ENCODE peak calls at places on chromosomes 4 and X, in five cellular contexts. One of them, this sample, is unnamed.

GRCh38 chr4:109125084-109125483 is 177.4 kb downstream of the COL25A1 start:
- DNase-seq in tibial artery: no peak
- DNase-seq in PC-3: no peak
- DNase-seq in MM.1S: peak
- DNase-seq in upper lobe of right lung: no peak
- DNase-seq in this sample: no peak

GRCh38 chr4:3865986-3866812 is 100.0 kb downstream of the ADRA2C start:
- DNase-seq in tibial artery: no peak
- DNase-seq in PC-3: no peak
- DNase-seq in MM.1S: no peak
- DNase-seq in upper lobe of right lung: peak
- DNase-seq in this sample: no peak

GRCh38 chr4:38192516-38192915 is 232.3 kb downstream of the PTTG2 start:
- DNase-seq in tibial artery: no peak
- DNase-seq in PC-3: no peak
- DNase-seq in MM.1S: no peak
- DNase-seq in upper lobe of right lung: no peak
- DNase-seq in this sample: no peak

GRCh38 chrX:70422886-70423336 is at the start of gene GDPD2:
- DNase-seq in tibial artery: no peak
- DNase-seq in PC-3: peak
- DNase-seq in MM.1S: no peak
- DNase-seq in upper lobe of right lung: no peak
- DNase-seq in this sample: no peak

GRCh38 chr4:83855044-83855443 is 319.1 kb downstream of the GPAT3 start:
- DNase-seq in tibial artery: no peak
- DNase-seq in PC-3: peak
- DNase-seq in MM.1S: no peak
- DNase-seq in upper lobe of right lung: no peak
- DNase-seq in this sample: peak

GRCh38 chrX:20487227-20487626 is 220.5 kb upstream of the RPS6KA3 start:
- DNase-seq in tibial artery: no peak
- DNase-seq in PC-3: peak
- DNase-seq in MM.1S: no peak
- DNase-seq in upper lobe of right lung: no peak
- DNase-seq in this sample: peak

GRCh38 chr4:7195546-7196282 is 3.4 kb downstream of the SORCS2 start:
- DNase-seq in tibial artery: peak
- DNase-seq in PC-3: no peak
- DNase-seq in MM.1S: no peak
- DNase-seq in upper lobe of right lung: no peak
- DNase-seq in this sample: peak

GRCh38 chr4:113423631-113424030 is 337.9 kb downstream of the CAMK2D start:
- DNase-seq in tibial artery: no peak
- DNase-seq in PC-3: no peak
- DNase-seq in MM.1S: no peak
- DNase-seq in upper lobe of right lung: no peak
- DNase-seq in this sample: peak

DNA sequence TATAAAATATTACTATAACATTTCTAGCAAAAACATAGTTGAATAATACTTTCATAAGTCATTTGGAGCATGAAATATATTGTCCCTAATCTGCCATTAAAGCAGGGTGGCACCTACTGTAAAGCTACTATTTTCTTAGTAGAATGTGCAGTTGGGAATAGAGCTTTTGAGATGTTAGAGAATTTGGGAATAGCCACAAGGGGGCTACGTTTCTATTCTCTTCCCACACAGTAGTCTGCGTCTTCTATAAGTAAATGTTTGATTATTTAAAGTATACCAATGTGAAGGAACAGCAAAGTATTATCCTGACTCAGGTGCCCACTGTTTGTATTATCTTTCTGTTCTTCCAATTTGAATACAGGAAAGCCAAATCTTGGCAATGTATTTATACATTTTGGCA is 323.2 kb upstream of the GIMD1 start:
- DNase-seq in tibial artery: no peak
- DNase-seq in PC-3: no peak
- DNase-seq in MM.1S: no peak
- DNase-seq in upper lobe of right lung: no peak
- DNase-seq in this sample: peak
- TF ChIP-seq CTCF in tibial artery: no peak
- TF ChIP-seq CTCF in PC-3: peak
- TF ChIP-seq CTCF in MM.1S: no peak
- TF ChIP-seq CTCF in upper lobe of right lung: no peak
- TF ChIP-seq CTCF in this sample: peak

GRCh38 chrX:119990409-119990994 is 47.0 kb upstream of the NKAP start:
- DNase-seq in tibial artery: no peak
- DNase-seq in PC-3: no peak
- DNase-seq in MM.1S: peak
- DNase-seq in upper lobe of right lung: no peak
- DNase-seq in this sample: no peak
- H3K4me3 ChIP-seq in tibial artery: peak
- H3K4me3 ChIP-seq in PC-3: peak
- H3K4me3 ChIP-seq in MM.1S: peak
- H3K4me3 ChIP-seq in upper lobe of right lung: peak
- H3K4me3 ChIP-seq in this sample: no peak

DNA sequence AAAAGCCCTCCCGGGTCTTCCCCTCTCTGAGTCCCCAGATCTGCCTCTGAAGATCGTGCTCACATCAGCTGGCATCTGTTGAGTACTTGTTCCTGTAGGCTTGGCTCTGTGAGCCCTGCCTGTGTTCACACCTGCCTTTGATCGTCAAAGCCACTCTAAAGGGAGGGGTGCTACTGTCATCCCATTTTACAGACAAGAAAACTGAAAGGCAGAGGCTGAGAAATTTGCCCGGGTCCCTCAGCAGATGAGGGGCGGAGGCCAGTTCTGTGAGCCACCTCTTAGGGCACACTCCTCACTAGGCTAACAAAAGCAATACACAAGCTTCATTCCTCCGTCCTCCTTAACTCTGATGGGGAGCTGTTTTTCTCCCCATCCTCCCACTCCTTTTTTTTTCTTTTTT is 655 bp downstream of the CYTL1 start:
- DNase-seq in tibial artery: no peak
- DNase-seq in PC-3: no peak
- DNase-seq in MM.1S: no peak
- DNase-seq in upper lobe of right lung: no peak
- DNase-seq in this sample: no peak
- TF ChIP-seq CTCF in tibial artery: no peak
- TF ChIP-seq CTCF in PC-3: no peak
- TF ChIP-seq CTCF in MM.1S: no peak
- TF ChIP-seq CTCF in upper lobe of right lung: no peak
- TF ChIP-seq CTCF in this sample: no peak

GRCh38 chr4:168633474-168633873 is 136.6 kb downstream of the PALLD start:
- DNase-seq in tibial artery: no peak
- DNase-seq in PC-3: no peak
- DNase-seq in MM.1S: no peak
- DNase-seq in upper lobe of right lung: no peak
- DNase-seq in this sample: no peak
- H3K4me3 ChIP-seq in tibial artery: peak
- H3K4me3 ChIP-seq in PC-3: peak
- H3K4me3 ChIP-seq in MM.1S: no peak
- H3K4me3 ChIP-seq in upper lobe of right lung: no peak
- H3K4me3 ChIP-seq in this sample: peak

DNA sequence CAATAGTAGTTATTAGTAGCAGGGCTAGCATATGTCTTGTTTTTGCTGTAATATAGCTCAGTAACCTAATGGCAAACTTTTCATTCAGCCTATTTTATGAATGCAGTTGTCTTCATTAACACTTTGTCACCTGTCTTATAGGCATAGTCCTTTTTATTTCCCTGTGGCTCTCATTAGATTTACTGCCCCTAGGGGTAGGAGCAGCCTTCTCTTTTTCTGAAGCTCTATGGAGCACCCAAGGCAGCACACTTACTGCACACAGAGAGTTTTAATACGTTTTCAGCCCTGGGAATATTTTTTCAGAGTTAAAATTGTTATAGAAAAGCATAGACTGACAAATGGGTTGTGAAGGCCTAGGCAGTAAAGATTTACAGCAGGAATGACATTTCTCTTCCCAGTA is 406.8 kb downstream of the TMA16 start:
- DNase-seq in tibial artery: no peak
- DNase-seq in PC-3: no peak
- DNase-seq in MM.1S: no peak
- DNase-seq in upper lobe of right lung: no peak
- DNase-seq in this sample: no peak
- TF ChIP-seq CTCF in tibial artery: no peak
- TF ChIP-seq CTCF in PC-3: no peak
- TF ChIP-seq CTCF in MM.1S: no peak
- TF ChIP-seq CTCF in upper lobe of right lung: no peak
- TF ChIP-seq CTCF in this sample: no peak